ENCODE peak calls at places on chromosomes 5 and 9, in nine cellular contexts. L, B, J, K, R, O, P, A and N are unnamed samples.

GRCh38 chr5:55534436-55535198 is at the start of gene PLPP1:
- DNase-seq in A (peak), R (peak), L (peak), B (peak), O (peak), J (peak), K (peak), P (peak), N (peak)

GRCh38 chr9:90433398-90433890 is 209.2 kb downstream of the DIRAS2 start:
- DNase-seq in B (no peak), K (no peak), L (peak), P (peak), O (peak), R (no peak), A (no peak), J (no peak), N (no peak)

GRCh38 chr5:140073296-140073695 is 30.2 kb upstream of the NRG2 start:
- DNase-seq in J (no peak), B (no peak), A (no peak), L (peak), O (no peak), K (no peak), P (no peak), R (no peak), N (no peak)

GRCh38 chr5:83554686-83555085 is 83.1 kb downstream of the VCAN start:
- DNase-seq in O (no peak), A (no peak), B (no peak), K (no peak), R (no peak), J (no peak), P (no peak), L (no peak), N (no peak)

GRCh38 chr9:37033141-37033540 is 927 bp downstream of the PAX5 start:
- DNase-seq in J (no peak), A (no peak), K (no peak), B (no peak), R (no peak), P (no peak), L (no peak), O (no peak), N (no peak)

GRCh38 chr9:22997923-22998322 is 551.3 kb downstream of the DMRTA1 start:
- DNase-seq in J (no peak), R (no peak), K (no peak), L (no peak), O (no peak), B (no peak), P (no peak), A (no peak), N (no peak)

GRCh38 chr5:91885291-91886265 is 502.5 kb upstream of the ARRDC3 start:
- DNase-seq in K (no peak), O (no peak), J (no peak), B (no peak), P (no peak), R (no peak), A (no peak), L (no peak), N (no peak)

GRCh38 chr5:61617039-61617438 is 285.0 kb downstream of the ZSWIM6 start:
- DNase-seq in J (no peak), O (no peak), P (no peak), L (no peak), K (no peak), B (no peak), A (no peak), R (no peak), N (no peak)

GRCh38 chr9:93240891-93241334 is 57.0 kb downstream of the WNK2 start:
- DNase-seq in A (no peak), L (no peak), K (no peak), B (no peak), J (no peak), R (no peak), O (no peak), P (no peak), N (no peak)

GRCh38 chr9:131310833-131311554 is 21.5 kb downstream of the PLPP7 start:
- DNase-seq in O (peak), R (no peak), J (no peak), A (no peak), B (peak), L (no peak), P (no peak), K (peak), N (no peak)

GRCh38 chr5:21613971-21614488 is 1239.1 kb downstream of the CDH12 start:
- DNase-seq in O (no peak), K (no peak), B (no peak), P (no peak), L (no peak), A (no peak), J (no peak), R (no peak), N (no peak)

GRCh38 chr5:17180957-17181723 is 36.3 kb upstream of the BASP1 start:
- DNase-seq in K (no peak), J (no peak), L (peak), R (no peak), B (no peak), O (no peak), P (no peak), A (no peak), N (no peak)

GRCh38 chr9:128902351-128903078 is 18.3 kb upstream of the PHYHD1 start:
- DNase-seq in R (no peak), L (no peak), P (no peak), B (peak), A (peak), J (peak), K (no peak), O (peak), N (no peak)

GRCh38 chr9:19481471-19481870 is 72.7 kb downstream of the ACER2 start:
- DNase-seq in K (no peak), O (no peak), A (no peak), J (no peak), B (no peak), P (no peak), R (no peak), L (no peak), N (no peak)

GRCh38 chr9:18142964-18143363 is 331.0 kb upstream of the ADAMTSL1 start:
- DNase-seq in P (no peak), R (no peak), K (no peak), J (no peak), O (no peak), L (no peak), B (no peak), A (no peak), N (no peak)

GRCh38 chr9:18138676-18139075 is 335.3 kb upstream of the ADAMTSL1 start:
- DNase-seq in L (no peak), A (no peak), O (peak), R (no peak), J (no peak), B (no peak), P (peak), K (no peak), N (no peak)

GRCh38 chr9:18141681-18142080 is 332.3 kb upstream of the ADAMTSL1 start:
- DNase-seq in L (no peak), P (no peak), A (no peak), R (no peak), O (no peak), K (no peak), B (no peak), J (no peak), N (no peak)

DNA sequence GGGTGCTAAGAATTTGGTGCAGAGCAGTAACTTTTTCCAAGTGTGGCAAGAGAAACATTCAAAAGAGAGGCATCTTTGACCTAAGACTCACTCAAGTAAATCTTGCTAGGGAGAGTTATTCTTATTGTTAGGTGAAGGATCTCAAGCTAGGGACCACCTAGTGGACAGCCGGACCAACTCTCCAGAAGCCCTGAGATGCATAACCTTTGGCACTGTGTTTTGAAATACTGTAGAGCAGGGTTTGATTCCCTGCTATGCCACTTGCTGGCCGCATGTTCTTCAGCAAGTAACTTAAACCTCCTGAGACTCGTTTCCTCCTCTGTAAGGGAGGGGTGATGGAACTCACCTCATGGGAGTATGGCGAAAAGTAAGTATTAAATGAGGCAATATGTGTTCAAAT is 336.1 kb upstream of the ADAMTSL1 start:
- DNase-seq in R (no peak), K (no peak), B (no peak), L (no peak), P (no peak), O (no peak), J (no peak), A (no peak), N (no peak)
- TF ChIP-seq CTCF in R (no peak), K (no peak), B (no peak), L (no peak), P (no peak), O (no peak), J (no peak), A (no peak), N (no peak)

GRCh38 chr9:121541256-121541655 is 41.6 kb upstream of the GGTA1 start:
- DNase-seq in R (no peak), P (no peak), K (no peak), L (no peak), A (no peak), O (no peak), B (no peak), J (no peak), N (no peak)

GRCh38 chr9:121545148-121545874 is 45.7 kb upstream of the GGTA1 start:
- DNase-seq in L (no peak), J (no peak), P (no peak), A (no peak), B (no peak), K (no peak), O (no peak), R (no peak), N (no peak)

GRCh38 chr9:121550041-121550440 is 50.4 kb upstream of the GGTA1 start:
- DNase-seq in L (no peak), P (no peak), A (no peak), K (no peak), J (no peak), B (no peak), R (no peak), O (peak), N (no peak)

GRCh38 chr9:121541945-121542344 is 42.3 kb upstream of the GGTA1 start:
- DNase-seq in L (no peak), K (no peak), O (no peak), B (no peak), A (no peak), R (no peak), J (no peak), P (no peak), N (no peak)

DNA sequence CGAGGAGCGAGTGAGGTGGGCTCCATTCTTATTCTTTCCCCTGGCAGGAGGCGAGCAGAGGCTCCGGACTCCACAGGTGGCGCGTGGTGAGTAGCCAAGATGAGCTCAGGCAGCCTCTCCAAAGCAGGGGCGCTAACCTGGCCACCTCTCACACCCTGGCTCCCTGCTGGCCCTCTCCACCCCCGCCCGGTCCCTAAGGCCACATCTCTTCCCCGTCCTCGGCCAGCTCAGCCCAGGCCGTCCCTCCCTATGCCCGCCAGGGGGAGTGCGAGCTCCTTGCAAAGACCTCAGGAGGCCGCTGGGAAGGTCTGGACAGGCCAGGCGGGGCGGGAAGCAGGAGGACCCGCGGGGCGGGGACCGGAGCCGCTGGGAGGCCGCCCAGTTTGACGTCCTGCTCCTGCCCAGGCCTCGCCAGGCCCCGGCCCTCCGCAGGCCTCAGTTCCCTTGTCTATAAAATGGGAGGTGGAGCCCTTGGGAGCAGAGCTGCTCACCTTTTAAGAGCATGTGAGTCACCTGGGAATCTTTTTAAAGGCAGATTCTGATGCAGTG is 46.3 kb upstream of the GGTA1 start:
- DNase-seq in B (peak), J (peak), R (peak), L (peak), A (peak), P (peak), O (peak), K (peak), N (peak)
- H3K4me3 ChIP-seq in B (peak), J (no peak), R (no peak), L (no peak), A (peak), P (no peak), O (no peak), K (peak), N (peak)

GRCh38 chr5:40368200-40368599 is 311.5 kb upstream of the PTGER4 start:
- DNase-seq in O (no peak), R (no peak), P (no peak), J (no peak), L (no peak), B (no peak), A (no peak), K (no peak), N (no peak)

GRCh38 chr5:40365357-40366330 is 314.1 kb upstream of the PTGER4 start:
- DNase-seq in O (no peak), B (no peak), R (no peak), K (no peak), A (no peak), J (no peak), L (no peak), P (no peak), N (no peak)

GRCh38 chr5:40361378-40361777 is 318.3 kb upstream of the PTGER4 start:
- DNase-seq in J (no peak), K (no peak), B (no peak), R (no peak), A (no peak), P (no peak), O (no peak), L (no peak), N (no peak)

GRCh38 chr5:40364441-40364840 is 315.3 kb upstream of the PTGER4 start:
- DNase-seq in A (no peak), K (no peak), L (no peak), B (no peak), J (no peak), R (no peak), O (no peak), P (no peak), N (no peak)

GRCh38 chr5:40367260-40367659 is 312.5 kb upstream of the PTGER4 start:
- DNase-seq in P (no peak), B (no peak), K (no peak), J (no peak), O (no peak), R (no peak), L (no peak), A (no peak), N (no peak)
- TF ChIP-seq CTCF in P (no peak), B (no peak), K (no peak), J (no peak), O (no peak), R (no peak), L (peak), A (no peak), N (no peak)

GRCh38 chr5:67648201-67648671 is 451.6 kb upstream of the CD180 start:
- DNase-seq in R (peak), J (peak), O (peak), P (peak), L (peak), K (peak), A (peak), B (peak), N (peak)
- H3K4me3 ChIP-seq in R (no peak), J (no peak), O (no peak), P (no peak), L (no peak), K (peak), A (no peak), B (no peak), N (no peak)

GRCh38 chr5:41346609-41347008 is 133.3 kb upstream of the C6 start:
- DNase-seq in J (no peak), K (no peak), P (no peak), B (no peak), R (no peak), O (no peak), A (no peak), L (peak), N (no peak)
- TF ChIP-seq CTCF in J (no peak), K (no peak), P (no peak), B (peak), R (no peak), O (no peak), A (no peak), L (peak), N (no peak)

GRCh38 chr5:148740966-148741742 is 85.3 kb upstream of the ADRB2 start:
- DNase-seq in L (peak), K (no peak), J (no peak), A (no peak), O (no peak), B (no peak), P (no peak), R (no peak), N (no peak)

GRCh38 chr5:148740466-148740865 is 85.9 kb upstream of the ADRB2 start:
- DNase-seq in L (no peak), A (no peak), B (no peak), O (no peak), P (no peak), J (no peak), K (no peak), R (no peak), N (no peak)

GRCh38 chr5:148735301-148735700 is 81.0 kb upstream of the HTR4 start:
- DNase-seq in A (no peak), L (no peak), O (no peak), J (no peak), B (no peak), P (no peak), R (no peak), K (no peak), N (no peak)

GRCh38 chr5:148739023-148739422 is 84.7 kb upstream of the HTR4 start:
- DNase-seq in K (no peak), B (no peak), P (no peak), A (no peak), R (no peak), J (no peak), O (no peak), L (no peak), N (no peak)

GRCh38 chr5:148739524-148739923 is 85.2 kb upstream of the HTR4 start:
- DNase-seq in O (no peak), R (no peak), A (no peak), K (no peak), L (peak), J (no peak), P (no peak), B (no peak), N (no peak)
- H3K4me3 ChIP-seq in O (no peak), R (no peak), A (no peak), K (no peak), L (no peak), J (no peak), P (no peak), B (no peak), N (no peak)

GRCh38 chr5:110716247-110717245 is 9.9 kb downstream of the TMEM232 start:
- DNase-seq in J (no peak), K (no peak), B (no peak), R (no peak), A (no peak), P (no peak), L (no peak), O (no peak), N (no peak)
- TF ChIP-seq CTCF in J (no peak), K (no peak), B (no peak), R (no peak), A (peak), P (no peak), L (no peak), O (no peak), N (no peak)

GRCh38 chr9:14097215-14097614 is 216.7 kb downstream of the NFIB start:
- DNase-seq in B (no peak), J (no peak), P (no peak), L (peak), A (no peak), O (no peak), K (no peak), R (no peak), N (no peak)

GRCh38 chr9:14098102-14098501 is 215.8 kb downstream of the NFIB start:
- DNase-seq in K (no peak), B (no peak), J (no peak), A (no peak), P (no peak), R (no peak), O (no peak), L (peak), N (no peak)

GRCh38 chr9:14095272-14095671 is 218.7 kb downstream of the NFIB start:
- DNase-seq in A (no peak), P (no peak), R (no peak), J (no peak), L (no peak), B (no peak), O (no peak), K (no peak), N (no peak)

GRCh38 chr9:14097666-14098065 is 216.3 kb downstream of the NFIB start:
- DNase-seq in A (no peak), O (no peak), R (no peak), K (no peak), L (peak), J (no peak), P (no peak), B (no peak), N (no peak)

GRCh38 chr9:14096182-14096922 is 217.6 kb downstream of the NFIB start:
- DNase-seq in P (no peak), B (no peak), L (peak), K (no peak), O (peak), J (no peak), R (no peak), A (no peak), N (no peak)
- H3K4me3 ChIP-seq in P (no peak), B (no peak), L (peak), K (peak), O (no peak), J (peak), R (no peak), A (peak), N (peak)